ENCODE peak calls at places on chromosome 21, in seven cellular contexts. C, L, I, O, U, T and G are unnamed samples.

GRCh38 chr21:34550400-34550799 is 38.4 kb upstream of the KCNE1 start:
- DNase-seq in C (no peak), L (no peak), I (no peak), O (no peak), U (no peak), T (no peak), G (no peak)

GRCh38 chr21:15272591-15272990 is 207.8 kb upstream of the NRIP1 start:
- DNase-seq in C (no peak), L (no peak), I (no peak), O (no peak), U (no peak), T (no peak), G (no peak)

GRCh38 chr21:34933609-34934345 is 115.3 kb downstream of the RUNX1 start:
- DNase-seq in C (no peak), L (no peak), I (no peak), O (no peak), U (no peak), T (no peak), G (peak)

GRCh38 chr21:44958471-44959191 is 18.8 kb downstream of the SLX9 start:
- DNase-seq in C (no peak), L (no peak), I (no peak), O (peak), U (peak), T (no peak), G (no peak)

GRCh38 chr21:46621457-46622182 is 13.9 kb upstream of the PRMT2 start:
- DNase-seq in C (no peak), L (no peak), I (no peak), O (peak), U (no peak), T (no peak), G (no peak)

GRCh38 chr21:35764077-35764476 is 296.2 kb downstream of the SETD4 start:
- DNase-seq in C (no peak), L (no peak), I (no peak), O (no peak), U (no peak), T (no peak), G (no peak)

GRCh38 chr21:15444118-15444960 is 285.4 kb upstream of the USP25 start:
- DNase-seq in C (no peak), L (no peak), I (no peak), O (no peak), U (no peak), T (no peak), G (no peak)

GRCh38 chr21:16912075-16912474 is 600.8 kb upstream of the CXADR start:
- DNase-seq in C (no peak), L (no peak), I (no peak), O (no peak), U (peak), T (no peak), G (no peak)

GRCh38 chr21:15006594-15007230 is 58.1 kb downstream of the NRIP1 start:
- DNase-seq in C (no peak), L (no peak), I (no peak), O (no peak), U (no peak), T (no peak), G (no peak)

GRCh38 chr21:22890656-22891055 is 1892.4 kb downstream of the NCAM2 start:
- DNase-seq in C (no peak), L (no peak), I (no peak), O (no peak), U (no peak), T (no peak), G (no peak)

GRCh38 chr21:33640697-33641338 is 723 bp downstream of the CRYZL1 start:
- DNase-seq in C (peak), L (peak), I (no peak), O (no peak), U (no peak), T (no peak), G (no peak)

GRCh38 chr21:27132270-27132669 is 165.4 kb upstream of the ADAMTS5 start:
- DNase-seq in C (no peak), L (no peak), I (no peak), O (no peak), U (no peak), T (no peak), G (no peak)

GRCh38 chr21:17139696-17140095 is 373.1 kb upstream of the CXADR start:
- DNase-seq in C (no peak), L (no peak), I (no peak), O (no peak), U (no peak), T (no peak), G (no peak)

GRCh38 chr21:29436143-29436542 is 137.4 kb downstream of the BACH1 start:
- DNase-seq in C (no peak), L (no peak), I (no peak), O (peak), U (no peak), T (no peak), G (no peak)

GRCh38 chr21:33849839-33850238 is 65.8 kb downstream of the ATP5PO start:
- DNase-seq in C (no peak), L (no peak), I (no peak), O (no peak), U (no peak), T (no peak), G (no peak)

GRCh38 chr21:15445327-15445726 is 284.5 kb upstream of the USP25 start:
- DNase-seq in C (no peak), L (no peak), I (no peak), O (no peak), U (no peak), T (no peak), G (no peak)

GRCh38 chr21:41615613-41616012 is 107.7 kb upstream of the TMPRSS2 start:
- DNase-seq in C (no peak), L (no peak), I (no peak), O (no peak), U (peak), T (no peak), G (no peak)